ENCODE peak calls at places on chromosomes 3 and 15, in eight cellular contexts. U, Z, K, M, C, T, J and Y are unnamed samples.

GRCh38 chr3:132464066-132464465 is 46.8 kb downstream of the DNAJC13 start:
- DNase-seq in K (no peak), M (no peak), C (no peak), U (no peak), T (no peak), J (no peak), Z (no peak), Y (no peak)

GRCh38 chr15:75198560-75199346 is 2.9 kb upstream of the C15orf39 start:
- DNase-seq in J (no peak), Z (no peak), C (no peak), K (peak), M (peak), U (peak), T (no peak), Y (no peak)

GRCh38 chr3:61248496-61248895 is 2.8 kb downstream of the FHIT start:
- DNase-seq in Z (no peak), U (no peak), C (no peak), K (no peak), M (no peak), J (no peak), T (no peak), Y (no peak)

GRCh38 chr3:177150970-177151627 is 46.2 kb downstream of the TBL1XR1 start:
- DNase-seq in U (peak), Z (peak), J (no peak), C (no peak), M (no peak), K (no peak), T (no peak), Y (no peak)

GRCh38 chr3:128416578-128417150 is 50.0 kb downstream of the DNAJB8 start:
- DNase-seq in C (no peak), M (peak), K (no peak), T (no peak), U (no peak), Z (peak), J (no peak), Y (no peak)

GRCh38 chr3:49471856-49472495 is 1.9 kb downstream of the DAG1 start:
- DNase-seq in Z (no peak), U (no peak), M (no peak), C (no peak), K (no peak), J (no peak), T (no peak), Y (no peak)

GRCh38 chr15:58467722-58468436 is 36.1 kb downstream of the LIPC start:
- DNase-seq in M (no peak), K (no peak), C (no peak), T (no peak), J (no peak), U (no peak), Z (no peak), Y (no peak)

GRCh38 chr3:123036352-123037014 is 8.9 kb upstream of the SEMA5B start:
- DNase-seq in K (no peak), Z (no peak), M (no peak), T (no peak), U (no peak), J (no peak), C (no peak), Y (no peak)

GRCh38 chr3:44915702-44916438 is 41.5 kb downstream of the TGM4 start:
- DNase-seq in C (no peak), Z (no peak), M (no peak), U (no peak), J (no peak), K (no peak), T (no peak), Y (no peak)

GRCh38 chr3:119731545-119732343 is 28.9 kb downstream of the CFAP91 start:
- DNase-seq in U (no peak), Z (no peak), C (no peak), K (no peak), T (no peak), J (peak), M (no peak), Y (no peak)

GRCh38 chr15:90885432-90886290 is 1.4 kb downstream of the FES start:
- DNase-seq in Z (peak), J (no peak), U (peak), T (peak), M (peak), K (peak), C (peak), Y (peak)

GRCh38 chr3:31550452-31551251 is 17.9 kb downstream of the STT3B start:
- DNase-seq in C (no peak), T (no peak), M (no peak), Z (no peak), U (peak), K (no peak), J (no peak), Y (no peak)

GRCh38 chr15:78211189-78211921 is 23.0 kb downstream of the ACSBG1 start:
- DNase-seq in K (no peak), C (no peak), J (no peak), T (no peak), M (no peak), U (no peak), Z (no peak), Y (no peak)

GRCh38 chr3:27659279-27660021 is 62.7 kb downstream of the EOMES start:
- DNase-seq in K (peak), T (peak), Z (no peak), U (peak), C (peak), J (no peak), M (peak), Y (no peak)

GRCh38 chr15:69999392-70000085 is 98.2 kb downstream of the TLE3 start:
- DNase-seq in Z (no peak), J (no peak), C (no peak), T (no peak), K (no peak), U (no peak), M (no peak), Y (no peak)

GRCh38 chr3:150407818-150408231 is 273 bp upstream of the TSC22D2 start:
- DNase-seq in Z (peak), T (peak), J (no peak), K (peak), U (no peak), M (peak), C (peak), Y (peak)

GRCh38 chr3:112412494-112412893 is 79.5 kb downstream of the CD200 start:
- DNase-seq in J (no peak), Z (no peak), K (no peak), C (no peak), M (no peak), U (no peak), T (no peak), Y (no peak)

GRCh38 chr3:48413086-48413485 is 16.8 kb downstream of the PLXNB1 start:
- DNase-seq in C (no peak), U (no peak), T (no peak), Z (no peak), J (no peak), K (no peak), M (no peak), Y (no peak)

GRCh38 chr3:170692720-170693119 is 106.8 kb upstream of the SLC7A14 start:
- DNase-seq in K (no peak), J (no peak), C (no peak), M (no peak), T (no peak), Z (no peak), U (no peak), Y (no peak)

GRCh38 chr3:176293277-176293676 is 904.0 kb downstream of the TBL1XR1 start:
- DNase-seq in J (no peak), Z (no peak), M (no peak), C (no peak), T (no peak), K (no peak), U (no peak), Y (no peak)

GRCh38 chr3:162171970-162172369 is 675.4 kb downstream of the OTOL1 start:
- DNase-seq in M (no peak), K (no peak), U (no peak), C (no peak), J (no peak), T (no peak), Z (no peak), Y (no peak)

GRCh38 chr15:49155834-49156627 is 632 bp upstream of the COPS2 start:
- DNase-seq in K (peak), U (peak), J (no peak), C (no peak), M (no peak), Z (peak), T (no peak), Y (no peak)

GRCh38 chr15:78808550-78808949 is 2.7 kb downstream of the ADAMTS7 start:
- DNase-seq in U (peak), J (no peak), T (no peak), C (no peak), M (peak), Z (no peak), K (no peak), Y (no peak)